ENCODE peak calls at places on chromosomes 6 and 20, in four cellular contexts. One of them, this sample, is unnamed.

GRCh38 chr6:1424306-1424927 is 35.0 kb downstream of the FOXF2 start:
- DNase-seq in GM12878: no peak
- DNase-seq in HepG2: peak; percentile 54
- DNase-seq in A549: peak; percentile 58
- DNase-seq in this sample: peak; percentile 51

GRCh38 chr6:36290668-36291620 is 21.1 kb downstream of the PNPLA1 start:
- DNase-seq in GM12878: no peak
- DNase-seq in HepG2: no peak
- DNase-seq in A549: peak; percentile 33
- DNase-seq in this sample: peak; percentile 51

GRCh38 chr6:133595076-133595868 is 293.6 kb upstream of the TCF21 start:
- DNase-seq in GM12878: no peak
- DNase-seq in HepG2: no peak
- DNase-seq in A549: peak; percentile 67
- DNase-seq in this sample: no peak

GRCh38 chr20:43011491-43011890 is 178.2 kb downstream of the PTPRT start:
- DNase-seq in GM12878: no peak
- DNase-seq in HepG2: no peak
- DNase-seq in A549: no peak
- DNase-seq in this sample: no peak

GRCh38 chr20:53298900-53299299 is 294.7 kb downstream of the ZNF217 start:
- DNase-seq in GM12878: no peak
- DNase-seq in HepG2: no peak
- DNase-seq in A549: no peak
- DNase-seq in this sample: no peak

GRCh38 chr6:7640607-7641577 is 50.9 kb downstream of the SNRNP48 start:
- DNase-seq in GM12878: no peak
- DNase-seq in HepG2: peak; percentile 64
- DNase-seq in A549: peak; percentile 47
- DNase-seq in this sample: no peak

GRCh38 chr6:123518441-123519190 is 118.1 kb downstream of the TRDN start:
- DNase-seq in GM12878: no peak
- DNase-seq in HepG2: no peak
- DNase-seq in A549: no peak
- DNase-seq in this sample: no peak

GRCh38 chr20:36082516-36082915 is 72.0 kb upstream of the EPB41L1 start:
- DNase-seq in GM12878: no peak
- DNase-seq in HepG2: no peak
- DNase-seq in A549: peak; percentile 89
- DNase-seq in this sample: no peak

GRCh38 chr20:63702751-63703470 is 4.9 kb downstream of the ARFRP1 start:
- DNase-seq in GM12878: no peak
- DNase-seq in HepG2: no peak
- DNase-seq in A549: no peak
- DNase-seq in this sample: peak; percentile 3

GRCh38 chr6:30913721-30914075 is 340 bp upstream of the VARS2 start:
- DNase-seq in GM12878: no peak
- DNase-seq in HepG2: no peak
- DNase-seq in A549: no peak
- DNase-seq in this sample: no peak

GRCh38 chr20:38113401-38114325 is 51.4 kb downstream of the TGM2 start:
- DNase-seq in GM12878: no peak
- DNase-seq in HepG2: peak; percentile 78
- DNase-seq in A549: peak; percentile 67
- DNase-seq in this sample: peak; percentile 96

GRCh38 chr6:124780621-124781020 is 181.6 kb upstream of the RNF217 start:
- DNase-seq in GM12878: no peak
- DNase-seq in HepG2: no peak
- DNase-seq in A549: no peak
- DNase-seq in this sample: no peak

GRCh38 chr6:26017567-26017966 is 55.0 kb downstream of the TRIM38 start:
- DNase-seq in GM12878: no peak
- DNase-seq in HepG2: no peak
- DNase-seq in A549: no peak
- DNase-seq in this sample: no peak

GRCh38 chr6:17820055-17820454 is 113.3 kb upstream of the NUP153 start:
- DNase-seq in GM12878: no peak
- DNase-seq in HepG2: peak; percentile 32
- DNase-seq in A549: peak; percentile 54
- DNase-seq in this sample: peak; percentile 70
- TF ChIP-seq POLR2AphosphoS2 in GM12878: no peak
- TF ChIP-seq POLR2AphosphoS2 in HepG2: no peak
- TF ChIP-seq POLR2AphosphoS2 in A549: no peak
- TF ChIP-seq POLR2AphosphoS2 in this sample: no peak

GRCh38 chr6:101403566-101403965 is 10.1 kb downstream of the GRIK2 start:
- DNase-seq in GM12878: no peak
- DNase-seq in HepG2: no peak
- DNase-seq in A549: no peak
- DNase-seq in this sample: no peak
- TF ChIP-seq POLR2AphosphoS2 in GM12878: no peak
- TF ChIP-seq POLR2AphosphoS2 in HepG2: no peak
- TF ChIP-seq POLR2AphosphoS2 in A549: no peak
- TF ChIP-seq POLR2AphosphoS2 in this sample: no peak

DNA sequence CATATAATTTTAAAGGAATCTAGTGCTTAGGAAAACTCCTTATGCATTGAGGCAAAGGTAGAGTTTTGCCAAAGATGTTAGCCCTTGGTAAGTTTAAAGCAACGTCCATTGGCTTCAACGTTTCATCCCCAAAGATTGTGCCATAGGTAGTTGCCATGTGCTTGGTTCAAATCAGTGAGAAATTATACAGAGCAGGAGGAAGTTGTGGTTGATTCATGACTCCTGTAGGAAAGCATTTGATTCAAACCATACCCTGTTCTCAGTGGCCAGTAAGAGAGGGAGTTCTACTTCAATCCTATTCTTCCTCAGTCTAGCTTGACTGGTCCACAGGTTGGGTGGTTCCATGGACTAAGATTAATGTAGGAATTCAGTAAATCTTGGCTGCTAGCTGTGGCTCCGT is 535.6 kb downstream of the QKI start:
- DNase-seq in GM12878: no peak
- DNase-seq in HepG2: no peak
- DNase-seq in A549: no peak
- DNase-seq in this sample: no peak
- TF ChIP-seq POLR2AphosphoS2 in GM12878: no peak
- TF ChIP-seq POLR2AphosphoS2 in HepG2: no peak
- TF ChIP-seq POLR2AphosphoS2 in A549: no peak
- TF ChIP-seq POLR2AphosphoS2 in this sample: no peak

DNA sequence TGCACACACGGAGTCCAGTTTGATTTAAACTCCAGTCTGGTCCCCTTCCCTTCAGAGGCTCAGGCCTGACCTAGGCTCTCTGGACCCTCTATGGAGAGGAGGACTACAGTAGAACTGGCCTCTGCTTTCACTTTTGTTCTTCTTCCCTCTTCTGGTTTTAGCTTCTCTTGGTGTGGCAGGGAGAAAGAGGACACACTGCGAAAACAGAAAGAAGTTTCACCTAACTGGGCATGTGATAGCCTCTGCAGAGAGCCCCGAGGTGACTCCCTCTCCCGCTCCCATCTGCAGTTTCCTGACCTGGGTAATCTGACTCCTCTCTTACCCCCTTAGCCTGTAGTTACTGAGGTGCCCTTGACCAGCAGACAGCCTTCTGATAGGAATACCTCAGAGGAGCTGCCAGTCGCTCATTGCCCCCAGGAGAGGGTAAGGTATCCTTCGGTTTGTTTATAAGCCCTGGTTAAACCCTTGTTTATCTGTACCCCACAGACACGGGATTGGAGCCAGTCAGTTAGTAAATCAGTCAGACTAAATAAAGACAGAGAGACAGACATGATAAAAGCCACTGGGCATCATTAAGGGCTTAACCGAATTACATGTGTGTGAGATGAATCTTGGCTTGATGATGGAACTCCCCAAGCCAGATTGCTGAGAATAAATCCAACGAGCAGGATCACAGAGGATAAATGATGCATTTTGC is 12.0 kb upstream of the DTNBP1 start:
- DNase-seq in GM12878: no peak
- DNase-seq in HepG2: no peak
- DNase-seq in A549: no peak
- DNase-seq in this sample: no peak
- TF ChIP-seq POLR2AphosphoS2 in GM12878: no peak
- TF ChIP-seq POLR2AphosphoS2 in HepG2: no peak
- TF ChIP-seq POLR2AphosphoS2 in A549: no peak
- TF ChIP-seq POLR2AphosphoS2 in this sample: no peak

GRCh38 chr20:20568604-20569205 is 143.7 kb downstream of the RALGAPA2 start:
- DNase-seq in GM12878: no peak
- DNase-seq in HepG2: peak; percentile 58
- DNase-seq in A549: peak; percentile 59
- DNase-seq in this sample: peak; percentile 10
- TF ChIP-seq POLR2AphosphoS2 in GM12878: no peak
- TF ChIP-seq POLR2AphosphoS2 in HepG2: no peak
- TF ChIP-seq POLR2AphosphoS2 in A549: no peak
- TF ChIP-seq POLR2AphosphoS2 in this sample: no peak